ENCODE peak calls at places on chromosomes 3 and 15, in six cellular contexts. E, K, B, M, Q and C are unnamed samples.

GRCh38 chr15:99729327-99729726 is 3.9 kb downstream of the LYSMD4 start:
- DNase-seq in E (no peak), K (no peak), B (no peak), M (no peak), Q (no peak), C (no peak)

GRCh38 chr3:68999605-69000004 is 13.9 kb downstream of the EOGT start:
- DNase-seq in E (no peak), K (no peak), B (no peak), M (no peak), Q (no peak), C (no peak)

GRCh38 chr15:70799667-70800450 is 36.5 kb upstream of the UACA start:
- DNase-seq in E (no peak), K (no peak), B (peak), M (no peak), Q (no peak), C (no peak)

GRCh38 chr3:71395927-71396695 is 187.4 kb downstream of the FOXP1 start:
- DNase-seq in E (no peak), K (no peak), B (no peak), M (no peak), Q (no peak), C (no peak)

GRCh38 chr15:29849218-29849617 is 26.9 kb upstream of the TJP1 start:
- DNase-seq in E (no peak), K (no peak), B (no peak), M (no peak), Q (no peak), C (no peak)

GRCh38 chr3:29334652-29335189 is 53.9 kb downstream of the RBMS3 start:
- DNase-seq in E (no peak), K (no peak), B (no peak), M (no peak), Q (no peak), C (no peak)

GRCh38 chr3:9111349-9112265 is 137.8 kb downstream of the SRGAP3 start:
- DNase-seq in E (no peak), K (peak), B (no peak), M (no peak), Q (no peak), C (no peak)

GRCh38 chr3:119579366-119580147 is at the start of gene ADPRH:
- DNase-seq in E (peak), K (peak), B (no peak), M (peak), Q (no peak), C (no peak)

GRCh38 chr15:51348688-51349087 is 7.2 kb downstream of the GLDN start:
- DNase-seq in E (no peak), K (no peak), B (no peak), M (peak), Q (peak), C (no peak)

GRCh38 chr3:152267831-152268500 is 763 bp upstream of the MBNL1 start:
- DNase-seq in E (no peak), K (no peak), B (no peak), M (no peak), Q (no peak), C (no peak)

GRCh38 chr15:63449711-63450110 is 54.7 kb upstream of the USP3 start:
- DNase-seq in E (peak), K (no peak), B (no peak), M (no peak), Q (no peak), C (no peak)

GRCh38 chr15:55660153-55660552 is 72.0 kb upstream of the PYGO1 start:
- DNase-seq in E (no peak), K (no peak), B (no peak), M (no peak), Q (no peak), C (no peak)

GRCh38 chr15:37109952-37110630 is 9.7 kb upstream of the MEIS2 start:
- DNase-seq in E (peak), K (no peak), B (no peak), M (no peak), Q (no peak), C (no peak)

GRCh38 chr3:184129012-184129411 is 6.1 kb upstream of the EIF2B5 start:
- DNase-seq in E (peak), K (peak), B (peak), M (no peak), Q (no peak), C (peak)

GRCh38 chr15:87764461-87765236 is 491.9 kb downstream of the NTRK3 start:
- DNase-seq in E (peak), K (no peak), B (no peak), M (no peak), Q (no peak), C (peak)

GRCh38 chr3:113736548-113737089 is 9.4 kb downstream of the NAA50 start:
- DNase-seq in E (peak), K (peak), B (peak), M (no peak), Q (peak), C (no peak)

GRCh38 chr15:101043011-101043410 is 123.9 kb downstream of the LRRK1 start:
- DNase-seq in E (no peak), K (no peak), B (no peak), M (no peak), Q (no peak), C (peak)

GRCh38 chr3:23685484-23686258 is 120.1 kb upstream of the UBE2E1 start:
- DNase-seq in E (peak), K (peak), B (peak), M (no peak), Q (no peak), C (no peak)

GRCh38 chr15:42670441-42670840 is 66.5 kb downstream of the CDAN1 start:
- DNase-seq in E (no peak), K (no peak), B (no peak), M (no peak), Q (no peak), C (no peak)

GRCh38 chr3:113147608-113148306 is 63.6 kb upstream of the BOC start:
- DNase-seq in E (peak), K (no peak), B (no peak), M (no peak), Q (no peak), C (no peak)

GRCh38 chr3:11770105-11770476 is 76.6 kb downstream of the TAMM41 start:
- DNase-seq in E (peak), K (peak), B (no peak), M (no peak), Q (no peak), C (peak)

GRCh38 chr15:74417230-74417629 is 16.5 kb downstream of the SEMA7A start:
- DNase-seq in E (no peak), K (no peak), B (no peak), M (no peak), Q (no peak), C (no peak)

GRCh38 chr15:25236143-25236860 is 202.5 kb downstream of the UBE3A start:
- DNase-seq in E (no peak), K (no peak), B (no peak), M (no peak), Q (no peak), C (no peak)

GRCh38 chr3:62665627-62666433 is 209.4 kb downstream of the CADPS start:
- DNase-seq in E (peak), K (peak), B (peak), M (no peak), Q (peak), C (peak)

GRCh38 chr3:122940628-122941086 is 86.9 kb downstream of the SEMA5B start:
- DNase-seq in E (peak), K (no peak), B (no peak), M (no peak), Q (no peak), C (no peak)

GRCh38 chr3:69770219-69770618 is 31.0 kb downstream of the MITF start:
- DNase-seq in E (no peak), K (no peak), B (no peak), M (no peak), Q (no peak), C (no peak)

GRCh38 chr3:195104340-195104739 is 166.6 kb downstream of the XXYLT1 start:
- DNase-seq in E (no peak), K (no peak), B (no peak), M (no peak), Q (no peak), C (no peak)

GRCh38 chr15:33071451-33071850 is 123.1 kb downstream of the FMN1 start:
- DNase-seq in E (no peak), K (no peak), B (no peak), M (no peak), Q (no peak), C (no peak)

GRCh38 chr15:69751147-69751546 is 298.5 kb downstream of the RPLP1 start:
- DNase-seq in E (no peak), K (no peak), B (no peak), M (no peak), Q (no peak), C (no peak)

GRCh38 chr3:112651076-112651475 is 10.1 kb upstream of the CCDC80 start:
- DNase-seq in E (no peak), K (no peak), B (no peak), M (no peak), Q (no peak), C (no peak)

GRCh38 chr3:56796996-56797395 is 4.8 kb downstream of the ARHGEF3 start:
- DNase-seq in E (no peak), K (no peak), B (no peak), M (no peak), Q (no peak), C (no peak)

GRCh38 chr3:46186856-46187700 is 21.0 kb downstream of the CCR1 start:
- DNase-seq in E (no peak), K (no peak), B (no peak), M (peak), Q (peak), C (no peak)
- TF ChIP-seq TAF1 in E (no peak), K (no peak), B (no peak), M (no peak), Q (peak), C (no peak)

DNA sequence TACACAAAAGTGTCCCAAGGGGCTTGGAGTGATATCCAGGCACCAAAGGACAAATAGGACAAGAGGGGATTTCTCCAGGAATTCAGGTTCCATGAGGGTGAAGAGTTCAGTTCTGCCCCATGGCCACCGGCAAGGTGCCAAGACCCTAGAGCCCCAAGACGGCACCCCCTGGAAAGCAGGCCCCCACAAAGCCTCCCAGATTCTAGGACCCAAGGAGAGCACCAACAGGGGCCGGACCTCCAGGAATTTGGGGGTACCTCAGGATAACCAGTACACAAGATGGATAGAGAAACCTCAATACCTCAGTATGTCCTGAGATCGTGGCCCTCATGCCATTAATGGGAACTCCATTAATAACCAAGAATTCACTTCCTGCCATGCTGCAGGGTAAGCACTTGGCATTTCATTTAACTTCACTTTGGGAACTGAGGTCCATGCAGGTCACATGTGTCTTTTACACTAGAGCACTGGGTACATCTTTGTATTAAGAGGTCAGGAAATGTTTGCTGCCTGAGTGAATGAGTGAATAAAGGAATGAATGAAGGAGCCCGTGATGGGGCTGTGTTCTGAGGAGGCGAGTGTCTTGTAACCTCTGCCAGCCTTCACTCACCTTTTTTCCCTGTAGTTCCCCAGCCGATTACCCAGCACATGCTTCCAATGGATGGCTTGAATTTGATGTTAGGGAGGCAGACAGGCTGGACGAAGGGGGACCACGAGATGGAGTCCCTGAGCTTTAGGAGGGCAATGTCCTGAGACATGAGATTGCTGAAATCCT is 15.5 kb upstream of the PRSS50 start:
- DNase-seq in E (no peak), K (no peak), B (no peak), M (no peak), Q (no peak), C (no peak)
- TF ChIP-seq TAF1 in E (no peak), K (no peak), B (no peak), M (no peak), Q (no peak), C (no peak)

DNA sequence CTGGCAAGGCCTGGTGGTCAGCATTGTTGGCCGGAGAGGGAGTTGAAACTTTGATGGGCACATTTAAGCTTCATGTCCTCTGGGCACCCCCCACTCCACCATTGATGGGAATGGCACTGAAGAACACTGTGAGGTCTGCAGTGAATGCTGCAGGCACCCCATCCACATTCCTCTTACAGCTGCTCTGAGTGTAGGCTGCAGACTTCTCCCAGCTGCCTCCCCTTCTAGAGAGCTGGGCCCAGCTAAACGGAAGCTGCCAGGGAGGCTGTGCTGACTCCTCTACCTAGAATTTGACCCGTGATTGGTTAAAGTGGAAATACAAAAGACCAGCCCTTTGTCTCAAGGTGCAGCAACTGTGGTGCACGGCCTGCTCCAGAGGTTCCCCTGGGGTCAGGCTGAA is 10.6 kb downstream of the TMEM158 start:
- DNase-seq in E (no peak), K (no peak), B (no peak), M (no peak), Q (no peak), C (no peak)
- TF ChIP-seq TAF1 in E (no peak), K (no peak), B (no peak), M (no peak), Q (no peak), C (no peak)

DNA sequence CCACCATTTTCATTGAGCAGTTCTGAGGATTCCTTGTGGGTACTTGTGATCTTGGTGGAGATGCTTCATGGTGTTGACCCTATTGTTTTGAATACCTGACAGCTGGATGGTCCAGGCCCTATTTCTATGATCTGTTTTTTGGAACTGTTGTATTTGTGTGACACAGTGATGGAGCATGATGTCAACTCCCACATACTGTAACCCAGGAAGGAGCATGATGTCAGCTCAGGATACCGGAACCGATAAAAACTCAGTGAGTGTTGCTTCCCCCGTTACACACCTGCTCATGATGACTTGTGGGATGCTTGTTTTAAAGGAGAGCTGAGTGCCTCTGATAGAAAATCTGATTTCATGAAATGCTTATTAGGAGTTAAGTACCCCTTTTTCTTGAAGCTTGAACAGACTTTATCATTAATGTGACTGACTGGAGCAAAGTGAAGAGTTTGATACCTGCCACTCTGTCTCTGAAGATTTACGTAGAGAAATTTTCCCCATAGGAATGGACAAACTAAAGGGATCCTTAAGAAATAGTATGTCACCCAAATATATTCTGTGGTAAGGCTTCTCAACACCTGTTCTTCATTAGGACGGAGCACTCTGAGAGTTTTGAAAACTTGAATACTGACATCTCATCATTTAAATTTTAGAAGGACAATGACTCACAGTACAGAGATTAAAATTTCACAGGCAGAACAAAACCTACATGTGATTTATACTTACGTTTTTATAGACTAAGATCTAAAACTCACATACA is 45.3 kb downstream of the ZBTB38 start:
- DNase-seq in E (no peak), K (no peak), B (no peak), M (no peak), Q (no peak), C (no peak)
- TF ChIP-seq TAF1 in E (no peak), K (no peak), B (no peak), M (no peak), Q (no peak), C (no peak)

DNA sequence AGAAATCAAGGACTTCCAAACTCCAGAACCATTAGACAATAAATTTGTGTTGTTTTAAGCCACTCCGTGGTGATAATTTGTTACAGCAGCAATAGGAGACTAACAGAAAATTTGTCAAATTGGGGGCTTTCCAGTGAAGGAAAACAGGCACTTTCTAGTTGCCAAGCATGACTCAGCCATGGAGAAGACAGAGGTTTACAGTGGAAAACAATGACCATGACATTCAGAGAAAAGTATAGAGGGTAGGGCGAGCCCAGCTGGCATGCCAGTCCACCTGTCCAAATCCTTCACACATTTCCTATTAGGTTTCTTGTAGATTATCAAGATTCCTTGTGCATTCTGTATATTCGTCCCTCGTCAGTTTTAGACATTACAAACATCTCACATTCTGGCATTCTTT is 24.9 kb downstream of the SLCO2A1 start:
- DNase-seq in E (no peak), K (no peak), B (no peak), M (no peak), Q (no peak), C (no peak)
- TF ChIP-seq TAF1 in E (no peak), K (no peak), B (no peak), M (no peak), Q (no peak), C (no peak)

GRCh38 chr3:49383387-49383786 is 25.2 kb upstream of the GPX1 start:
- DNase-seq in E (no peak), K (no peak), B (no peak), M (no peak), Q (no peak), C (no peak)

GRCh38 chr3:49373563-49373962 is 15.4 kb upstream of the GPX1 start:
- DNase-seq in E (no peak), K (no peak), B (no peak), M (no peak), Q (no peak), C (no peak)

GRCh38 chr3:49371946-49372345 is 13.8 kb upstream of the GPX1 start:
- DNase-seq in E (no peak), K (no peak), B (no peak), M (no peak), Q (no peak), C (no peak)

GRCh38 chr3:49378249-49378899 is 20.2 kb upstream of the GPX1 start:
- DNase-seq in E (no peak), K (no peak), B (peak), M (no peak), Q (no peak), C (no peak)

GRCh38 chr3:49377483-49377882 is 19.3 kb upstream of the GPX1 start:
- DNase-seq in E (no peak), K (no peak), B (no peak), M (no peak), Q (peak), C (no peak)
- TF ChIP-seq TAF1 in E (no peak), K (no peak), B (no peak), M (no peak), Q (no peak), C (no peak)

DNA sequence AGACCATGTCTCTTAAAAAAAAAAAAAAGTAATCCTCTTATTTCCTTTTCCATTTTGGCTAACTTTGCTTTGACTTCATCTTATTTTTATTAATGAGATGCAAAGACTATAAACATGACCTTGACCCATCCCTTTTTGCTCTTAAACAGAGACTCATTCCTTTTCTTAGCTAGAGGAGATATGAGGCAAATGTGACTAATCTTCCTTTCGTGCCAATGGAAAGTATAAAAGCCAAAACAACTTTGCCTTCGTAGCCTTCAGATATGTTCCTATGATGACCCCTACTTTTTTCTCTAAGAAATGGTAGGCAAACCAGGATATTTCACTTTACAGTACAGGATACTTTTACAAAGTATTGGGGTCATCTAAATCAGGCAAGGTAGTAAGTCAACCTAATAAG is 36.9 kb upstream of the GOLGB1 start:
- DNase-seq in E (no peak), K (no peak), B (no peak), M (no peak), Q (no peak), C (no peak)
- TF ChIP-seq TAF1 in E (no peak), K (no peak), B (no peak), M (no peak), Q (no peak), C (no peak)

GRCh38 chr3:79521221-79521848 is 246.5 kb downstream of the ROBO1 start:
- DNase-seq in E (peak), K (peak), B (peak), M (no peak), Q (peak), C (no peak)
- TF ChIP-seq TAF1 in E (no peak), K (no peak), B (no peak), M (no peak), Q (no peak), C (no peak)